ENCODE peak calls at places on chromosomes 2 and 18, in five cellular contexts. T, R, S, J and N are unnamed samples.

GRCh38 chr18:10783941-10784340 is 258.1 kb downstream of the NAPG start:
- DNase-seq in J (no peak), R (no peak), T (no peak), S (no peak), N (no peak)

GRCh38 chr18:58580623-58581022 is 48.3 kb downstream of the ALPK2 start:
- DNase-seq in R (peak; percentile 22), J (no peak), T (no peak), S (no peak), N (no peak)

GRCh38 chr2:112876257-112876970 is 34.6 kb upstream of the IL37 start:
- DNase-seq in S (no peak), J (no peak), T (no peak), R (no peak), N (no peak)

GRCh38 chr18:26792661-26793060 is 72.8 kb downstream of the AQP4 start:
- DNase-seq in R (no peak), J (no peak), S (no peak), T (no peak), N (no peak)

GRCh38 chr18:10727477-10727876 is 201.7 kb downstream of the NAPG start:
- DNase-seq in T (no peak), R (no peak), S (no peak), J (no peak), N (no peak)

GRCh38 chr18:70046796-70047195 is 99.1 kb upstream of the CD226 start:
- DNase-seq in R (peak; percentile 45), T (no peak), S (no peak), J (no peak), N (no peak)

GRCh38 chr18:57443247-57443646 is 8.1 kb downstream of the ONECUT2 start:
- DNase-seq in S (no peak), R (no peak), T (no peak), J (no peak), N (no peak)

GRCh38 chr2:207945201-207945600 is 80.1 kb downstream of the PLEKHM3 start:
- DNase-seq in S (no peak), T (no peak), J (no peak), R (no peak), N (no peak)

GRCh38 chr2:24820175-24820513 is 26.9 kb downstream of the CENPO start:
- DNase-seq in J (no peak), R (no peak), S (no peak), T (peak; percentile 13), N (no peak)

GRCh38 chr2:239227661-239228371 is 173.0 kb downstream of the HDAC4 start:
- DNase-seq in J (no peak), T (no peak), R (peak; percentile 68), S (no peak), N (no peak)

GRCh38 chr2:203925512-203926158 is 10.9 kb upstream of the ICOS start:
- DNase-seq in R (no peak), S (no peak), J (no peak), T (no peak), N (no peak)

GRCh38 chr2:53379547-53379946 is 388.1 kb upstream of the CHAC2 start:
- DNase-seq in R (no peak), J (no peak), S (no peak), T (no peak), N (no peak)

GRCh38 chr2:229096667-229097066 is 174.4 kb downstream of the PID1 start:
- DNase-seq in S (no peak), R (no peak), T (no peak), J (no peak), N (no peak)

GRCh38 chr2:64284751-64285150 is 140.5 kb upstream of the PELI1 start:
- DNase-seq in R (peak; percentile 16), J (no peak), T (no peak), S (no peak), N (no peak)

GRCh38 chr2:67311536-67311935 is 85.6 kb upstream of the ETAA1 start:
- DNase-seq in T (no peak), R (peak; percentile 87), J (no peak), S (no peak), N (no peak)

GRCh38 chr2:127104881-127105655 is 1.9 kb downstream of the BIN1 start:
- DNase-seq in J (no peak), R (peak; percentile 34), S (peak; percentile 36), T (no peak), N (no peak)

GRCh38 chr2:43071629-43072550 is 154.5 kb downstream of the ZFP36L2 start:
- DNase-seq in T (no peak), J (no peak), S (no peak), R (peak; percentile 86), N (no peak)

GRCh38 chr2:161370981-161371380 is 45.1 kb upstream of the TBR1 start:
- DNase-seq in T (no peak), S (no peak), J (no peak), R (no peak), N (no peak)

GRCh38 chr2:30265441-30266015 is 34.2 kb downstream of the LBH start:
- DNase-seq in S (no peak), R (peak; percentile 38), J (no peak), T (no peak), N (no peak)

GRCh38 chr2:216354236-216354788 is 18.0 kb downstream of the MARCHF4 start:
- DNase-seq in T (no peak), R (peak; percentile 29), J (no peak), S (no peak), N (no peak)

GRCh38 chr2:72148391-72148974 is 821 bp upstream of the CYP26B1 start:
- DNase-seq in R (peak; percentile 49), J (no peak), S (peak; percentile 38), T (no peak), N (peak; percentile 38)

GRCh38 chr18:3885209-3885792 is 435.3 kb downstream of the TGIF1 start:
- DNase-seq in S (no peak), J (peak; percentile 39), T (no peak), R (no peak), N (peak; percentile 23)

GRCh38 chr2:177193240-177193639 is 19.4 kb upstream of the HNRNPA3 start:
- DNase-seq in R (no peak), S (no peak), J (no peak), T (no peak), N (no peak)

GRCh38 chr2:133871810-133872209 is 303.5 kb upstream of the NCKAP5 start:
- DNase-seq in S (no peak), R (no peak), T (no peak), J (no peak), N (no peak)

GRCh38 chr2:64952113-64952895 is 36.9 kb upstream of the SLC1A4 start:
- DNase-seq in J (no peak), R (no peak), S (no peak), T (no peak), N (no peak)

GRCh38 chr2:222610746-222611145 is 45.1 kb downstream of the FARSB start:
- DNase-seq in T (no peak), S (no peak), R (peak; percentile 24), J (no peak), N (peak; percentile 15)

GRCh38 chr2:190786404-190787166 is 94.0 kb upstream of the GLS start:
- DNase-seq in S (no peak), J (no peak), R (no peak), T (no peak), N (no peak)

GRCh38 chr2:172412996-172413492 is 14.3 kb upstream of the ITGA6 start:
- DNase-seq in R (no peak), S (no peak), J (no peak), T (no peak), N (no peak)

GRCh38 chr18:39647627-39648502 is 2082.3 kb upstream of the CELF4 start:
- DNase-seq in T (no peak), R (peak; percentile 91), J (peak; percentile 42), S (peak; percentile 17), N (no peak)

GRCh38 chr2:101806123-101806522 is 108.6 kb downstream of the MAP4K4 start:
- DNase-seq in S (peak; percentile 57), T (no peak), R (peak; percentile 67), J (peak; percentile 16), N (peak; percentile 89)

GRCh38 chr2:239308696-239309397 is 92.0 kb downstream of the HDAC4 start:
- DNase-seq in J (no peak), R (peak; percentile 92), T (no peak), S (peak; percentile 60), N (no peak)

GRCh38 chr2:72678036-72678435 is 147.8 kb downstream of the EXOC6B start:
- DNase-seq in S (no peak), T (no peak), R (no peak), J (no peak), N (no peak)

GRCh38 chr2:22027345-22028005 is 903.7 kb downstream of the TDRD15 start:
- DNase-seq in S (no peak), J (no peak), R (no peak), T (no peak), N (no peak)

GRCh38 chr2:206457188-206457634 is 13.9 kb downstream of the ADAM23 start:
- DNase-seq in J (no peak), S (no peak), T (no peak), R (no peak), N (peak; percentile 47)

GRCh38 chr2:199302851-199303250 is 154.9 kb downstream of the SATB2 start:
- DNase-seq in R (peak; percentile 26), S (no peak), T (no peak), J (no peak), N (no peak)
- H3K4me3 ChIP-seq in R (no peak overlapping the region), S (no peak overlapping the region), T (no peak overlapping the region), J (no peak overlapping the region), N (no peak overlapping the region)

GRCh38 chr2:23380562-23381065 is 4.4 kb upstream of the KLHL29 start:
- DNase-seq in J (no peak), S (no peak), T (no peak), R (no peak), N (peak; percentile 50)
- H3K4me3 ChIP-seq in J (peak overlapping the region; percentile 61), S (no peak overlapping the region), T (no peak overlapping the region), R (no peak overlapping the region), N (peak overlapping the region; percentile 25)

GRCh38 chr18:74139414-74139813 is 8.2 kb downstream of the FBXO15 start:
- DNase-seq in T (no peak), S (no peak), J (no peak), R (peak; percentile 24), N (peak; percentile 16)
- H3K4me3 ChIP-seq in T (no peak overlapping the region), S (no peak overlapping the region), J (no peak overlapping the region), R (no peak overlapping the region), N (no peak overlapping the region)

GRCh38 chr2:28828382-28828781 is 17.7 kb downstream of the SPDYA start:
- DNase-seq in J (no peak), T (no peak), S (no peak), R (peak; percentile 45), N (peak; percentile 31)

GRCh38 chr2:28838971-28839370 is 28.3 kb downstream of the SPDYA start:
- DNase-seq in S (no peak), T (no peak), J (no peak), R (no peak), N (no peak)

GRCh38 chr2:28835787-28836186 is 25.2 kb downstream of the SPDYA start:
- DNase-seq in S (no peak), R (no peak), T (no peak), J (no peak), N (no peak)

GRCh38 chr2:28833740-28834139 is 23.1 kb downstream of the SPDYA start:
- DNase-seq in T (no peak), S (no peak), J (no peak), R (no peak), N (no peak)
- H3K4me3 ChIP-seq in T (no peak overlapping the region), S (no peak overlapping the region), J (no peak overlapping the region), R (no peak overlapping the region), N (no peak overlapping the region)

GRCh38 chr2:10323535-10323934 is 20.8 kb downstream of the HPCAL1 start:
- DNase-seq in J (no peak), R (no peak), S (no peak), T (no peak), N (no peak)
- H3K4me3 ChIP-seq in J (no peak overlapping the region), R (no peak overlapping the region), S (no peak overlapping the region), T (no peak overlapping the region), N (no peak overlapping the region)